ENCODE peak calls at places on chromosomes 5 and 9, in six cellular contexts. K is breast epithelium, B is GM23338, A is GM12891, Y is suprapubic skin, L is K562. G is an unnamed sample.
A peak's percentile ranks its signal among the peaks of the same experiment; 100 is the strongest.

GRCh38 chr5:172007153-172007794 is 836 bp upstream of the FBXW11 start:
- DNase-seq in K (no peak), B (peak; percentile 15), A (no peak), Y (no peak), L (no peak), G (no peak)

GRCh38 chr5:55534436-55535198 is at the start of gene PLPP1:
- DNase-seq in K (peak; percentile 79), B (peak; percentile 94), A (peak; percentile 80), Y (peak; percentile 94), L (peak; percentile 98), G (peak; percentile 96)

GRCh38 chr9:137373611-137373980 is 49.4 kb downstream of the EXD3 start:
- DNase-seq in K (no peak), B (no peak), A (no peak), Y (peak; percentile 50), L (no peak), G (peak; percentile 33)

GRCh38 chr5:9686211-9686610 is 56.1 kb upstream of the TAS2R1 start:
- DNase-seq in K (no peak), B (no peak), A (no peak), Y (no peak), L (no peak), G (no peak)

GRCh38 chr5:89343666-89344065 is 460.7 kb upstream of the MEF2C start:
- DNase-seq in K (no peak), B (no peak), A (no peak), Y (no peak), L (no peak), G (peak; percentile 72)

GRCh38 chr9:127554966-127555829 is 56.9 kb upstream of the STXBP1 start:
- DNase-seq in K (no peak), B (no peak), A (no peak), Y (no peak), L (no peak), G (no peak)

GRCh38 chr9:133708770-133709611 is 29.2 kb downstream of the SARDH start:
- DNase-seq in K (no peak), B (no peak), A (no peak), Y (peak; percentile 59), L (peak; percentile 34), G (peak; percentile 76)

GRCh38 chr9:121984726-121985402 is 108.2 kb downstream of the TTLL11 start:
- DNase-seq in K (no peak), B (no peak), A (no peak), Y (no peak), L (no peak), G (no peak)

GRCh38 chr5:127586811-127587210 is 62.1 kb upstream of the CTXN3 start:
- DNase-seq in K (no peak), B (no peak), A (no peak), Y (no peak), L (no peak), G (no peak)

GRCh38 chr5:89083791-89084190 is 200.8 kb upstream of the MEF2C start:
- DNase-seq in K (no peak), B (no peak), A (no peak), Y (no peak), L (no peak), G (no peak)

GRCh38 chr5:94389515-94389899 is 228.9 kb downstream of the KIAA0825 start:
- DNase-seq in K (no peak), B (no peak), A (no peak), Y (no peak), L (no peak), G (no peak)

GRCh38 chr5:169161022-169161680 is 139.8 kb downstream of the SLIT3 start:
- DNase-seq in K (no peak), B (peak; percentile 35), A (no peak), Y (peak; percentile 81), L (no peak), G (no peak)

GRCh38 chr5:122408592-122409219 is 96.7 kb downstream of the SNCAIP start:
- DNase-seq in K (no peak), B (no peak), A (no peak), Y (no peak), L (no peak), G (no peak)

GRCh38 chr5:147481857-147482256 is 28.0 kb downstream of the DPYSL3 start:
- DNase-seq in K (no peak), B (no peak), A (no peak), Y (no peak), L (no peak), G (no peak)

GRCh38 chr5:142806769-142807377 is 36.7 kb downstream of the ARHGAP26 start:
- DNase-seq in K (no peak), B (peak; percentile 36), A (no peak), Y (no peak), L (no peak), G (no peak)

GRCh38 chr5:142808778-142809606 is 38.8 kb downstream of the ARHGAP26 start:
- DNase-seq in K (no peak), B (no peak), A (no peak), Y (no peak), L (no peak), G (no peak)

GRCh38 chr5:142810081-142810480 is 39.9 kb downstream of the ARHGAP26 start:
- DNase-seq in K (no peak), B (no peak), A (no peak), Y (no peak), L (no peak), G (no peak)

GRCh38 chr5:142805339-142805738 is 35.2 kb downstream of the ARHGAP26 start:
- DNase-seq in K (no peak), B (no peak), A (no peak), Y (no peak), L (no peak), G (no peak)

DNA sequence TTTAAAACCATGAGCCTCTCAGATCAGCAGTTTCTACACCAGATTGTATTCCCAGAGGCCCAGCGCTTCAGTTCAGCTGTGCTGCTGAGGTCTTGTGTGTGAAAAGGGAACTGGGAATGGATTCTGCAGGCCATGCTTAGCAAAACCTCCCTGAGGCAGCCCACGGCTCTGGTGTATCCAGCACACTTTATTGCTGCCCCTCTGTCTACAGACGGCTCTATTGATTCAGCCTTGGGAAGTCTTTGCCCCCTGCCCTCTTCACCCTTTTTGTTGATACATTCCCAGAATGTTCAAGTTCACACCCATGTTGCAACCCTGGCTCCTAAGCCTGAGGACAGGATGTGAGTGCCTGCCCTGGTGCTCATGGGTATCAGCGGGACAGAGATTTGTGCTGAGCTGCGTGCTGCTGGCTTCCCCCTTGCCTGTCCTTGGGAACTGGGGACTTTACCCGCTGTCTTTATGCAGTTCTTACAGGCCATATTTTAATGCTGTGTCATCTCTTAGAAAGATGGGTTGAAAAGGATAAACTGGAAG is 37.3 kb downstream of the ARHGAP26 start:
- DNase-seq in K (no peak), B (no peak), A (no peak), Y (no peak), L (no peak), G (no peak)
- TF ChIP-seq POLR2AphosphoS5 in K (no peak), B (no peak), A (no peak), Y (no peak), L (no peak), G (peak; percentile 50)

GRCh38 chr5:150307617-150308426 is 5.1 kb upstream of the ARSI start:
- DNase-seq in K (no peak), B (no peak), A (no peak), Y (no peak), L (no peak), G (no peak)
- TF ChIP-seq POLR2AphosphoS5 in K (no peak), B (no peak), A (no peak), Y (no peak), L (no peak), G (no peak)

DNA sequence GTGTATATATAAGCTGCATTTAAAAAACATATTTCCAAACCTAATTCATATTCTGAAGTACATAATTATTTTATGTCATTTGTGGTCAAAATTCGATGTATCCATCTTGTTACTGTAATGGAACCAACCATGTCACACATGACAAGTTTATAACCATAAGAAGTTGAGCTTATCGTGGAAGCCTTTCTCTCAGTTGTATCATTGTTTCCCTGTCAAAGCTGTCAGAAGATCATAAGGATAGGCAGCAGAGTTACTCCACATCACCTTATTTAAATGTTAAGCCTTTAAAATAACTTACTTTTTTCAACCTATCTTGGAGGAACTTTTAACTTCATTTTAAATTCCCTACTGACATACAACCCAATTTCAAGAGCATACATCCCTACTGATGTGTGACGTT is 841.5 kb downstream of the PTPRD start:
- DNase-seq in K (no peak), B (no peak), A (no peak), Y (no peak), L (no peak), G (no peak)
- TF ChIP-seq POLR2AphosphoS5 in K (no peak), B (no peak), A (no peak), Y (no peak), L (no peak), G (no peak)

DNA sequence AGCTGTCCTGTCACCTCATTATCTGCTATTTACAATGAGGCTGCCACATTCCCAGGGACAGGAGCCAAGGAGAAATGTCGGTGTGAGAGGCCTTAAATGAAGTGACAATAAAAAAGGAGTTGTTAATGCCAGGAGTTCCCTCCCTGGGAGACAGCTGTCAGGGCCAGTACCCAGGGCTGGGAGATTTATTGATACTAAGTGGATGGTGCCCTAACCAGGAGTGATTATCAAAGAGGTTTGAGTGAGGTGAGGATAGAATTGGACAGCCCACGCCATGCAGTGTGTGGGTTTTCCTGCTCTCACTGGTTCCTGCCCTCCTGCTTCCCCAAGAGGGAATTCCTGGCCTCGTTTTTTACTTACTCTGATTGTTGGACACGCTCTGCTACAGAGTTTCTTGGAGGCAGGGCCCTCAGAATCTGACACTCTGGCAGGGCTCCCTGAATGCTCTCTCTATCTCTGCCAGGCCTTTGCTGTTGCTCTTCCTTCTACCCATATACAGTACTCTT is 150.8 kb downstream of the GRIA1 start:
- DNase-seq in K (no peak), B (no peak), A (no peak), Y (no peak), L (no peak), G (no peak)
- TF ChIP-seq POLR2AphosphoS5 in K (no peak), B (no peak), A (no peak), Y (no peak), L (no peak), G (no peak)

GRCh38 chr5:133968057-133968993 is at the start of gene C5orf15:
- DNase-seq in K (peak; percentile 92), B (peak; percentile 99), A (peak; percentile 71), Y (peak; percentile 97), L (peak; percentile 88), G (peak; percentile 98)

GRCh38 chr5:133970325-133970671 is 1.9 kb upstream of the C5orf15 start:
- DNase-seq in K (no peak), B (no peak), A (no peak), Y (no peak), L (no peak), G (no peak)

GRCh38 chr5:133967124-133967523 is 1.3 kb downstream of the C5orf15 start:
- DNase-seq in K (no peak), B (no peak), A (no peak), Y (no peak), L (no peak), G (no peak)

GRCh38 chr5:133967715-133968056 is 739 bp downstream of the C5orf15 start:
- DNase-seq in K (no peak), B (peak; percentile 47), A (no peak), Y (no peak), L (no peak), G (no peak)

DNA sequence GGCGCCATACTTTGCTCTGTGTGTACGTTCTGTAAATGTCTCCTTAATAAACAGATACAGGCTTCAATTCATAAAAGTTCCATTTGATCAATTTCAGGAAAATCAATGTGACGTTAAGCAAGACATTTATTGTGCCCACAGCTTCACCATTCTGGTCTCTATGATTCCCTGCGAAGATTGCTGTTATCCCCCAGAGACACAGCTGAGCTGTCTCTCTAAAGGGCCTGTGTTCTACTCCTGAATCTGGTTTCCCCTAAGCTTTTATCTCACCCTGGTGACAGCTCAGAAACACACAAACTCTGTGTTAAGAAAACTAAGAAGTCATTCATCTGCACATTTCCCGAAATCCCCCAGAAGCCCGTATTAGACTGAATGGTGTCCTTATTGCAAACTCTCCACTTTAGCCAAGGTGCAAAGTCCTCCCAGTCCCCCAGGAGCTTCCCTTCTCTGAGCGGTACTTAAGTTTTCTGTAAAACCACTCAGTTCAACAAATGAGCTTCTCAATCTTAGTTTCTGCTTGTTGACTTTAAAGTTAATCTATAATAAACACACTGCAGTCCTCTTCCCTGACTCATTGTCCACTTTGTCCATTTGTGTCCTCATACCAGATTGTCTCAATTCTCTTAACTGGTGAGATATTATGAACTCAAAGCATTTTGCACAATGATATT is 1.4 kb upstream of the C5orf15 start:
- DNase-seq in K (no peak), B (no peak), A (no peak), Y (no peak), L (no peak), G (no peak)
- TF ChIP-seq POLR2AphosphoS5 in K (no peak), B (no peak), A (no peak), Y (no peak), L (peak; percentile 18), G (no peak)